ENCODE peak calls at places on chromosomes 13 and 19, in four cellular contexts. A, Y, T and P are unnamed samples.

GRCh38 chr19:13441810-13442512 is 64.3 kb downstream of the CACNA1A start:
- DNase-seq in A (peak; percentile 35), Y (peak; percentile 74), T (no peak), P (no peak)

GRCh38 chr13:31160857-31161582 is 684 bp downstream of the HSPH1 start:
- DNase-seq in A (peak; percentile 31), Y (peak; percentile 9), T (peak; percentile 37), P (no peak)

GRCh38 chr13:27005556-27005955 is 166.1 kb downstream of the USP12 start:
- DNase-seq in A (no peak), Y (no peak), T (no peak), P (no peak)

GRCh38 chr19:8935460-8935859 is 74.7 kb downstream of the MUC16 start:
- DNase-seq in A (no peak), Y (no peak), T (no peak), P (no peak)

GRCh38 chr13:92739306-92739818 is 487.2 kb upstream of the GPC6 start:
- DNase-seq in A (no peak), Y (no peak), T (no peak), P (no peak)

GRCh38 chr13:74452176-74452575 is 318.0 kb upstream of the KLF12 start:
- DNase-seq in A (no peak), Y (no peak), T (no peak), P (no peak)

GRCh38 chr13:91946498-91947070 is 548.2 kb downstream of the GPC5 start:
- DNase-seq in A (peak; percentile 44), Y (no peak), T (no peak), P (no peak)

GRCh38 chr19:41363371-41363752 is 587 bp downstream of the B9D2 start:
- DNase-seq in A (no peak), Y (no peak), T (no peak), P (no peak)

GRCh38 chr19:46460981-46461380 is 10.4 kb downstream of the PNMA8A start:
- DNase-seq in A (no peak), Y (no peak), T (no peak), P (no peak)

GRCh38 chr13:68257111-68257842 is 1027.1 kb upstream of the PCDH9 start:
- DNase-seq in A (no peak), Y (no peak), T (no peak), P (no peak)

GRCh38 chr13:28590450-28590849 is 68.5 kb upstream of the POMP start:
- DNase-seq in A (no peak), Y (no peak), T (no peak), P (no peak)

GRCh38 chr19:6774821-6775707 is 2.6 kb downstream of the VAV1 start:
- DNase-seq in A (no peak), Y (no peak), T (no peak), P (no peak)

GRCh38 chr13:77136902-77137420 is 110.0 kb upstream of the FBXL3 start:
- DNase-seq in A (no peak), Y (no peak), T (no peak), P (no peak)

GRCh38 chr13:64527561-64527960 is 2702.6 kb downstream of the PCDH9 start:
- DNase-seq in A (peak; percentile 1), Y (no peak), T (no peak), P (no peak)

GRCh38 chr19:33868076-33868735 is 71.5 kb downstream of the KCTD15 start:
- DNase-seq in A (no peak), Y (no peak), T (no peak), P (no peak)

DNA sequence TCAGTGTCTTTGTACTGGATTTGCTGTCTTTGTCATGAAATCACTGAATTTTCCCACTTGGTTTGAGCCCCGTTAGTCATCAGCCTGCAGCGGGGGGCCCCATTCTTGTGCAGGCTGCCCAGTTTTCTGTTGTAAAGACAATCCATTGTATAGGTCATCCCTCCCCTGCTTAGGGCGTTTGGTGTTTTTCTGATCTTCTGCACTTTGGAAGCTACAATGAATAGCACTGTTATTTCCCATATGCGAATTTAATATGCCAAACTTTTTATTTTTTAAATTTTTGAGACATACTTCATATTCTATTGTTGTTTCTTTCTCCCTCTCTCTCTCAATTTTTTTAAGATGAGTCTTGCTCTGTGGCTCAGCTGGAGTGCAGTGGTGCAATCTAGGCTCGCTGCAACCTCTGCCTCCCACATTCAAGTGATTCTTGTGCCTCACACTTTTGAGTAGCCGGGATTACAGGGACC is 9.0 kb downstream of the SLC27A1 start:
- DNase-seq in A (no peak), Y (no peak), T (no peak), P (no peak)
- TF ChIP-seq BRCA1 in A (no peak), Y (no peak), T (no peak), P (no peak)

GRCh38 chr19:55433292-55433691 is 9.8 kb downstream of the SHISA7 start:
- DNase-seq in A (no peak), Y (no peak), T (no peak), P (no peak)
- TF ChIP-seq BRCA1 in A (no peak), Y (no peak), T (no peak), P (no peak)

GRCh38 chr19:3014135-3014534 is 14.9 kb downstream of the TLE2 start:
- DNase-seq in A (no peak), Y (no peak), T (no peak), P (no peak)
- TF ChIP-seq BRCA1 in A (no peak), Y (no peak), T (no peak), P (no peak)

GRCh38 chr13:46071590-46072249 is 19.2 kb upstream of the ZC3H13 start:
- DNase-seq in A (peak; percentile 43), Y (no peak), T (peak; percentile 70), P (no peak)
- TF ChIP-seq BRCA1 in A (no peak), Y (no peak), T (no peak), P (no peak)

GRCh38 chr13:44396963-44397580 is 23.4 kb downstream of the SERP2 start:
- DNase-seq in A (no peak), Y (peak; percentile 23), T (no peak), P (no peak)
- TF ChIP-seq BRCA1 in A (no peak), Y (no peak), T (no peak), P (no peak)

GRCh38 chr13:109868583-109869311 is 82.4 kb upstream of the IRS2 start:
- DNase-seq in A (no peak), Y (no peak), T (no peak), P (no peak)

GRCh38 chr13:109869312-109870237 is 83.2 kb upstream of the IRS2 start:
- DNase-seq in A (no peak), Y (peak; percentile 10), T (no peak), P (no peak)

GRCh38 chr13:109872864-109873263 is 86.5 kb upstream of the IRS2 start:
- DNase-seq in A (no peak), Y (no peak), T (no peak), P (no peak)

GRCh38 chr13:109870281-109871017 is 84.1 kb upstream of the IRS2 start:
- DNase-seq in A (no peak), Y (no peak), T (no peak), P (no peak)

DNA sequence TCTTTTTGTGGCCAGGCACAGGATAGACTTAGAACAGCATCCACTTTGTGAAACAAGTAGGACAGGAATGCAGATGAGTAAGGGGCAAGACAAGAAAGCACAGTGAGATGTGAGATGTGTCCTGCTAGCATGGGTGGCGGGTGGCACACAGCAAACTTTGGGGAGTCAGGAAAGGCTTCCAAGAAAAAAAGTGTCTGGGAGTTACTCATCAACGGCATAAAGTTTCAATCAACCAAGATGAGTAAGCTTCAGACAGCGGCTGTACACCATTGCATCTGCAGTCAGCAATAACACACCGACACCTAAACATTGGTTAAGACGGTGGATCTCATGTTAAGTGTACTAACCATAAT is 84.6 kb upstream of the IRS2 start:
- DNase-seq in A (no peak), Y (no peak), T (no peak), P (no peak)
- TF ChIP-seq BRCA1 in A (no peak), Y (no peak), T (no peak), P (no peak)

GRCh38 chr13:60448907-60449510 is 52.0 kb downstream of the TDRD3 start:
- DNase-seq in A (peak; percentile 31), Y (peak; percentile 34), T (no peak), P (no peak)
- TF ChIP-seq BRCA1 in A (no peak), Y (no peak), T (no peak), P (no peak)

DNA sequence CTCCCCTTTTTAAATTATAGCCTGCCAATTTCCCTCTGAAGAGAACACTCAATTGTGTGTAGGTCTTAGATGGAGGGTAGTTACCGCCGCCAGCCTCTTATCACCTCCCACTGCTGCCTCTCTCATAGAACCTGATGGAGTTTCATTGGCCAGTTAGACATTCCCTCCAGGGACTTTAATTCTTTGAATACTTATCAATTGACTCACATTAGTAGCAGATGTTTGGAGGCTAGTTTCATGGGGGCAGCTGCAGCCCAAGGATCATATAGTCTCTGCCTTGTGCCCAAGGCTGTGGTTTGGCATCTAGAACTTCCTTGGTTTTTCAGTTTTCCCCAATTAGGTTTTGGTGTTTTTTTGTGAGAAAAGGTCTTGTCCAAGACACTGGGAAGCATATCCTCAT is 318.9 kb upstream of the HTR2A start:
- DNase-seq in A (no peak), Y (no peak), T (no peak), P (peak; percentile 19)
- TF ChIP-seq BRCA1 in A (no peak), Y (no peak), T (no peak), P (no peak)

GRCh38 chr13:75760182-75760981 is 124.3 kb downstream of the LMO7 start:
- DNase-seq in A (peak; percentile 98), Y (no peak), T (no peak), P (no peak)
- TF ChIP-seq BRCA1 in A (no peak), Y (no peak), T (no peak), P (no peak)

GRCh38 chr13:30074955-30075614 is 224.7 kb upstream of the UBL3 start:
- DNase-seq in A (no peak), Y (no peak), T (no peak), P (no peak)

GRCh38 chr13:30077338-30077737 is 226.9 kb upstream of the UBL3 start:
- DNase-seq in A (no peak), Y (no peak), T (no peak), P (no peak)

GRCh38 chr13:30072818-30073186 is 222.4 kb upstream of the UBL3 start:
- DNase-seq in A (no peak), Y (no peak), T (no peak), P (no peak)

GRCh38 chr13:30078059-30078458 is 227.6 kb upstream of the UBL3 start:
- DNase-seq in A (no peak), Y (no peak), T (no peak), P (no peak)

DNA sequence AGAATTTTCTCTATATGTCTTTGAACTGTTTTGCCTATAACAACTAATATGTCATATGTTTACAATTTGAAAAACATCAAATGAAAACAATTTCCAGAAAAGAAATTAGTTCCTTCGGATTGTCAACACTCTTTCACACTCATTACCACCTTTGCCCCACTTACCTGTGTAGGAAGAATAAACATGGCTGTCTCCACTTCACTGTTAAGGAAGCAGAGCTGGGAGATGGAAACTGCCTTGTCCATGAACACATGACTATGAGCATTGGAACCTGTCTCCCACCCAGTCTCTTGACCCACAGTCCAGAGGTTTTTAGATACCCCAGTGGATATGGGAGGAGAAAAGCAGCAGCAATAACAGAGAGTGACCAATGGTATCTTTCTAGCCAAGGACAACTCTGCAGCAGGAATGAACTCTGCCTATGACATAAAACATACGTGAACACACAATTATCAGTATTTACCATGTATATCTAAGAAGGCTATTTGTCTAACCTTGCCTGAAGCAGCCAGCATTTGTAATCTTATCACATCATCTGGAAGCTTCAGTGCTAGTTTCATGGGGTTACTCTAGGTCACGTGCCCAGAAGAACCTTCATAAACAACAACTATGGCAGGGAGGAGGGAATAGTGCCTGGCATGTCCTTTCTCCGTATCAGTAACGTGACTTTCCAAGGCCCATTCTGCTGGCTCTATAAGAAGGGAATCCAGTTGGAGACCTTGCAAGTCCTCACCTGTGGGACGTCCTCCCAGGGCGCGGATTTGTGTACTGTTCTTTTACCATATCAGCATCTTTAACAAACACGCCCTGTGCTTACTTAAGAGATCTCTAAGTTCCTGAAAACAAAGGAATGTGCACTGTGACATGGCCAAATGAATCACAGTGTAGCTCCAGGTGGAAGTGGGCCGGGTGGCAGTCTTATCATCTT is 221.7 kb upstream of the UBL3 start:
- DNase-seq in A (no peak), Y (no peak), T (no peak), P (no peak)
- TF ChIP-seq BRCA1 in A (no peak), Y (no peak), T (no peak), P (no peak)